ENCODE peak calls at places on chromosomes 5 and 9, in nine cellular contexts. S is kidney, U is PC-3, Q is endothelial cell, Z is BE2C, K is fibroblast of lung, E is psoas muscle, D is GM23338, I is HFF-Myc. V is an unnamed sample.

GRCh38 chr9:131257266-131258025 is 18.9 kb downstream of the FAM78A start:
- DNase-seq in S (no peak), U (no peak), Q (no peak), Z (no peak), K (no peak), E (no peak), D (peak), I (no peak), V (no peak)

GRCh38 chr5:54024466-54024865 is 285.9 kb downstream of the ARL15 start:
- DNase-seq in S (no peak), U (no peak), Q (no peak), Z (no peak), K (peak), E (no peak), D (no peak), I (no peak), V (peak)

GRCh38 chr5:54733101-54733500 is 215.5 kb downstream of the SNX18 start:
- DNase-seq in S (no peak), U (no peak), Q (no peak), Z (no peak), K (no peak), E (no peak), D (no peak), I (no peak), V (no peak)

GRCh38 chr9:108816037-108816436 is 39.7 kb downstream of the ACTL7B start:
- DNase-seq in S (no peak), U (no peak), Q (peak), Z (no peak), K (no peak), E (no peak), D (no peak), I (no peak), V (no peak)

GRCh38 chr9:1024112-1024511 is 26.0 kb upstream of the DMRT2 start:
- DNase-seq in S (no peak), U (peak), Q (no peak), Z (no peak), K (no peak), E (no peak), D (no peak), I (no peak), V (no peak)

GRCh38 chr5:128213340-128213739 is 129.8 kb downstream of the SLC12A2 start:
- DNase-seq in S (no peak), U (peak), Q (peak), Z (peak), K (peak), E (no peak), D (peak), I (peak), V (peak)

GRCh38 chr9:91166796-91167366 is 194.8 kb downstream of the AUH start:
- DNase-seq in S (no peak), U (no peak), Q (no peak), Z (no peak), K (no peak), E (no peak), D (peak), I (no peak), V (no peak)

GRCh38 chr5:53643445-53643844 is 83.0 kb downstream of the NDUFS4 start:
- DNase-seq in S (no peak), U (no peak), Q (no peak), Z (no peak), K (no peak), E (no peak), D (peak), I (no peak), V (no peak)

GRCh38 chr5:158739941-158740340 is 359.8 kb downstream of the EBF1 start:
- DNase-seq in S (no peak), U (peak), Q (no peak), Z (peak), K (peak), E (no peak), D (no peak), I (no peak), V (peak)

GRCh38 chr9:715743-716400 is 125.6 kb upstream of the DMRT1 start:
- DNase-seq in S (no peak), U (no peak), Q (no peak), Z (no peak), K (peak), E (no peak), D (no peak), I (no peak), V (no peak)

GRCh38 chr9:12816656-12817101 is 41.9 kb downstream of the LURAP1L start:
- DNase-seq in S (no peak), U (peak), Q (no peak), Z (no peak), K (no peak), E (no peak), D (no peak), I (no peak), V (no peak)

GRCh38 chr5:144017631-144018030 is 152.8 kb downstream of the YIPF5 start:
- DNase-seq in S (no peak), U (no peak), Q (no peak), Z (no peak), K (no peak), E (no peak), D (no peak), I (no peak), V (no peak)

GRCh38 chr9:125815568-125815967 is 68.4 kb downstream of the PBX3 start:
- DNase-seq in S (no peak), U (peak), Q (no peak), Z (no peak), K (no peak), E (no peak), D (peak), I (no peak), V (peak)

GRCh38 chr5:138498381-138498780 is 33.1 kb downstream of the EGR1 start:
- DNase-seq in S (no peak), U (no peak), Q (no peak), Z (no peak), K (no peak), E (no peak), D (no peak), I (no peak), V (no peak)

GRCh38 chr5:37871023-37871815 is 31.4 kb upstream of the GDNF start:
- DNase-seq in S (no peak), U (peak), Q (no peak), Z (no peak), K (peak), E (no peak), D (no peak), I (no peak), V (peak)

GRCh38 chr5:106020889-106021288 is 1649.8 kb downstream of the EFNA5 start:
- DNase-seq in S (no peak), U (peak), Q (no peak), Z (no peak), K (peak), E (no peak), D (no peak), I (no peak), V (peak)

GRCh38 chr5:109354761-109355160 is 55.0 kb downstream of the PJA2 start:
- DNase-seq in S (no peak), U (peak), Q (no peak), Z (no peak), K (no peak), E (peak), D (no peak), I (no peak), V (no peak)

GRCh38 chr9:122056484-122056883 is 36.6 kb downstream of the TTLL11 start:
- DNase-seq in S (no peak), U (peak), Q (peak), Z (no peak), K (no peak), E (no peak), D (peak), I (no peak), V (peak)

GRCh38 chr5:109141499-109142200 is 268.1 kb downstream of the PJA2 start:
- DNase-seq in S (no peak), U (no peak), Q (no peak), Z (no peak), K (peak), E (no peak), D (peak), I (no peak), V (no peak)

GRCh38 chr5:56669534-56670483 is 145.5 kb upstream of the MAP3K1 start:
- DNase-seq in S (peak), U (peak), Q (no peak), Z (no peak), K (peak), E (peak), D (peak), I (no peak), V (peak)

GRCh38 chr5:179151521-179152118 is 91.4 kb downstream of the ZNF354C start:
- DNase-seq in S (peak), U (no peak), Q (no peak), Z (no peak), K (no peak), E (no peak), D (no peak), I (no peak), V (no peak)

GRCh38 chr5:1329111-1329579 is 15.8 kb downstream of the CLPTM1L start:
- DNase-seq in S (peak), U (no peak), Q (no peak), Z (no peak), K (no peak), E (no peak), D (no peak), I (no peak), V (no peak)

GRCh38 chr5:15440434-15440833 is 59.5 kb upstream of the FBXL7 start:
- DNase-seq in S (no peak), U (no peak), Q (no peak), Z (no peak), K (no peak), E (no peak), D (peak), I (no peak), V (peak)

GRCh38 chr5:73796164-73797141 is 170.5 kb downstream of the ARHGEF28 start:
- DNase-seq in S (peak), U (peak), Q (no peak), Z (peak), K (peak), E (no peak), D (no peak), I (peak), V (peak)

GRCh38 chr9:113997610-113998009 is 80.5 kb downstream of the AMBP start:
- DNase-seq in S (peak), U (no peak), Q (no peak), Z (no peak), K (no peak), E (no peak), D (no peak), I (no peak), V (no peak)

GRCh38 chr5:135245521-135246499 is 153.2 kb downstream of the MACROH2A1 start:
- DNase-seq in S (peak), U (peak), Q (peak), Z (no peak), K (peak), E (no peak), D (no peak), I (no peak), V (peak)

GRCh38 chr9:28956111-28956880 is 1383.0 kb upstream of the C9orf72 start:
- DNase-seq in S (no peak), U (no peak), Q (no peak), Z (no peak), K (no peak), E (no peak), D (peak), I (no peak), V (no peak)

GRCh38 chr9:14072850-14073249 is 241.1 kb downstream of the NFIB start:
- DNase-seq in S (no peak), U (no peak), Q (no peak), Z (no peak), K (no peak), E (no peak), D (no peak), I (no peak), V (no peak)
- TF ChIP-seq CTCF in S (no peak), U (no peak), Q (no peak), Z (no peak), K (no peak), E (no peak), D (no peak), I (no peak), V (no peak)

DNA sequence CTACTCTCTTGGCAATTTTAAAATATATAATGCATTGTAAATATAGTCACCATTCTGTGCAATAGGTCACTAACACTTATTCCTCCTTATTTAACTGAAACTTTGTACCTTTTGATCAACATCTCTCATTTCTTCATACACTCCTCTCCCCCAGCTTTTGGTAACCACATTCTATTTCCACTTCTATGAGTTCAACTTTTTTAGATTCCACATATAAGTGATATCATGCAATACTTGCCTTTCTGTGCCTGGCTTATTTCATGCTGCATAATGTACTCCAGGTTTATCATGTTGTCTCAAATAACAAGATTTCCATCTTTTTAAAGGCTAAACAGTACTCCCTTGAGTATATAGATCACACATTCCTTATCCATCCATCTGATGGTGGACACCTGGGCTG is 188.8 kb downstream of the NXNL2 start:
- DNase-seq in S (no peak), U (no peak), Q (no peak), Z (no peak), K (no peak), E (no peak), D (no peak), I (no peak), V (no peak)
- TF ChIP-seq CTCF in S (no peak), U (no peak), Q (no peak), Z (no peak), K (no peak), E (no peak), D (no peak), I (no peak), V (no peak)

GRCh38 chr9:72911247-72911775 is 41.5 kb downstream of the ALDH1A1 start:
- DNase-seq in S (no peak), U (no peak), Q (no peak), Z (no peak), K (no peak), E (no peak), D (no peak), I (no peak), V (no peak)
- TF ChIP-seq CTCF in S (no peak), U (no peak), Q (no peak), Z (no peak), K (no peak), E (no peak), D (no peak), I (no peak), V (no peak)

DNA sequence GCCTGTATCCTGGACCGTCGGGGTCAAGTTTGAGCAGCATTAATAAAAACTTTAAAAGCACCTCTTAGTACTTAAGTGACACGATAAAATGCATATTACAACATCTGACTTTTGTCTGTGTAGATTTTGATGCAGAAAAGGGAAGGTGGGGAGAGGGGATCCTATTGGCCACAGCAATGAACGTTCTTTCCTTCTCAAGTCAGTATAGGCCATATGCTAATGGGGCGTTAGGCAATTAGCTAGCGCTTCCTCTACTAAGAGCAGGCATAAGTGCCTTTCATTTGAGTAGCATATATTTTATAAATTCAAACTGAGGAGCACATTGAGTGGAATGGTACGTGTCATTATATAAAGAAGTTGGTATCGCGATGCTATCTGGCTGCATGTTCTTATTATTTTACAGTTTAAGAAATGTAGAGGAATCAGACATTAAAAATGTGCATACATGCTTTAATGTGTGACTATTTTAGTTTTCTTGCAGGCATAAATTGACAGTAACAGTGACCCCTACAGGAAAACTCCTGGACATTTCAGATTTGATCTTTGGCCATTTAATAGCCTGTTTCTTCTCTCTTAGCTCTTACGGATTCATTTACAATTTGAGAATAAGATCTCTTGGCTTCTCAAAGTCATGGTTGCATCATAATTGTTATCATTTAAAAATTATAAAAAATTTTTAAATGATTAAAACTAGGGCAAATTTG is 1.1 kb upstream of the GNA14 start:
- DNase-seq in S (no peak), U (peak), Q (no peak), Z (no peak), K (peak), E (no peak), D (peak), I (peak), V (peak)
- TF ChIP-seq CTCF in S (peak), U (peak), Q (peak), Z (peak), K (peak), E (peak), D (peak), I (peak), V (peak)

GRCh38 chr9:133742849-133743444 is 4.8 kb upstream of the SARDH start:
- DNase-seq in S (peak), U (peak), Q (peak), Z (peak), K (peak), E (peak), D (peak), I (peak), V (peak)
- TF ChIP-seq CTCF in S (peak), U (peak), Q (peak), Z (peak), K (peak), E (peak), D (peak), I (peak), V (peak)

DNA sequence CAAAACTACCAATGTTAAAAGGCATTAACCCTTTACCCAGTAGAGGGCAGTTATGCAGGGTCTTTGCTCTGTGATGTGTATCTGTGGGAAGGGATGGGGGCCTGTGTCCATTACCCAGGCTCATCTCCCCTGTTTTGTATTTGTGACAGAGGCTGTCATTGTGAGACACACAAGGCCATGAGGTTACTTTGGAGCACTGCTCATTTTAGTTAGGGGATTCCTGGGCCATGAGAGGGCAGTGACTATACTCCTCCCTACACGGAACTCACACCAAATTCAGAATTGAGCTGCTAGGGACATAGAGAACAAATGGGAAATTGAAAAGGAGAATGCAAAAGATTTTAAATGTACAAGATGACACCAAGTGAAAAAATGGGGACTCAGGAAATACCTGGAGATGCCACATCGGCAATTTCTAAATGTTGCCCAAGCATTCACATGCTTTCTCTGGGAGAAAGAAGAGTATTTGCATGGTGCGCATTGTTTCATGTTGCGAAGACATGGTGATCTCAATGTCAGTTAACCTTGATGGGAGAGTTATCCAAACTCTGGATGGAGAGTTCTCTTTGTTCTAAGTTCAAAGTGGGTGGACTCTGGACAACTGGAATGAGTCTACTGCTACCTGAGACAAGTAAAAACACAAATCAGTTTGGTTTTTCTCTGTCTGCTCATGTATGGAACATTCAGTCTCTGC is 32.5 kb downstream of the C9orf152 start:
- DNase-seq in S (no peak), U (no peak), Q (no peak), Z (no peak), K (no peak), E (no peak), D (no peak), I (no peak), V (no peak)
- TF ChIP-seq CTCF in S (no peak), U (no peak), Q (no peak), Z (no peak), K (no peak), E (no peak), D (peak), I (no peak), V (no peak)

DNA sequence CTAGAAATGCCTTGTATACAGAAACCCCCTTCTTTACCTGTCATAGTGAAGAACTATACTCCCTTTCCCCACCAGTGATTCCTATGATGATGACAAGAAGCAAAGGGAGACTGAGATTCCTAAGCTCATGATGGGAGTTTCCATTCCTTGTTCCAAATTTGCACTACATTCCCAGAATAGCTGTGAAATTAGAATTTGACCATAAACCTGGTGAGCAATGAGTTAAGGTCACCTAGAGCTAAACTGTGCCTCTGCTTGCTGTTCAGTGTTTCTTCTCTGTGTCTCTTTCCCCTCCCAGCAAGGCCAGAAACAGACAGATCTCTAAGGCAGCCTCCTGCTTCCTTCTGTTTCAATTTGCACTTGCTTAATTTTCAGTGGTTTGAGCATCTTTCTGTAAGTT is 332.1 kb downstream of the PIK3R1 start:
- DNase-seq in S (no peak), U (no peak), Q (no peak), Z (no peak), K (no peak), E (no peak), D (no peak), I (no peak), V (no peak)
- TF ChIP-seq CTCF in S (no peak), U (no peak), Q (no peak), Z (no peak), K (no peak), E (no peak), D (no peak), I (no peak), V (no peak)

GRCh38 chr5:148912714-148913398 is 86.4 kb downstream of the ADRB2 start:
- DNase-seq in S (no peak), U (peak), Q (no peak), Z (no peak), K (peak), E (no peak), D (peak), I (peak), V (peak)
- TF ChIP-seq CTCF in S (peak), U (peak), Q (no peak), Z (peak), K (no peak), E (peak), D (peak), I (peak), V (peak)

GRCh38 chr9:124505006-124505900 is 1.9 kb downstream of the NR5A1 start:
- DNase-seq in S (peak), U (no peak), Q (no peak), Z (no peak), K (no peak), E (no peak), D (peak), I (no peak), V (no peak)
- TF ChIP-seq CTCF in S (no peak), U (no peak), Q (no peak), Z (no peak), K (no peak), E (no peak), D (peak), I (no peak), V (no peak)